ENCODE peak calls at places on chromosome 3, in eight cellular contexts. One of them, this sample, is unnamed.

GRCh38 chr3:52055537-52056351 is 627 bp downstream of the DUSP7 start:
- DNase-seq in OCI-LY7: peak; percentile 76
- DNase-seq in right atrium auricular region: no peak
- DNase-seq in neural progenitor cell: peak; percentile 91
- DNase-seq in heart right ventricle: peak; percentile 34
- DNase-seq in psoas muscle: peak; percentile 46
- DNase-seq in spleen: peak; percentile 93
- DNase-seq in Peyer's patch: peak; percentile 36
- DNase-seq in this sample: no peak

GRCh38 chr3:183220828-183221227 is 32.2 kb upstream of the B3GNT5 start:
- DNase-seq in spleen: no peak
- DNase-seq in psoas muscle: no peak
- DNase-seq in neural progenitor cell: no peak
- DNase-seq in right atrium auricular region: no peak
- DNase-seq in Peyer's patch: no peak
- DNase-seq in OCI-LY7: no peak
- DNase-seq in heart right ventricle: no peak
- DNase-seq in this sample: no peak

GRCh38 chr3:47380026-47380600 is 708 bp upstream of the PTPN23 start:
- DNase-seq in right atrium auricular region: no peak
- DNase-seq in heart right ventricle: peak; percentile 18
- DNase-seq in psoas muscle: no peak
- DNase-seq in neural progenitor cell: no peak
- DNase-seq in Peyer's patch: no peak
- DNase-seq in spleen: no peak
- DNase-seq in OCI-LY7: no peak
- DNase-seq in this sample: no peak

GRCh38 chr3:31695280-31696008 is 162.7 kb downstream of the STT3B start:
- DNase-seq in spleen: no peak
- DNase-seq in psoas muscle: no peak
- DNase-seq in neural progenitor cell: peak; percentile 16
- DNase-seq in OCI-LY7: peak; percentile 33
- DNase-seq in right atrium auricular region: no peak
- DNase-seq in Peyer's patch: no peak
- DNase-seq in heart right ventricle: no peak
- DNase-seq in this sample: no peak

GRCh38 chr3:47008258-47008671 is 28.8 kb downstream of the NBEAL2 start:
- DNase-seq in psoas muscle: no peak
- DNase-seq in heart right ventricle: no peak
- DNase-seq in spleen: peak; percentile 45
- DNase-seq in Peyer's patch: no peak
- DNase-seq in neural progenitor cell: no peak
- DNase-seq in OCI-LY7: no peak
- DNase-seq in right atrium auricular region: no peak
- DNase-seq in this sample: no peak

GRCh38 chr3:196489747-196490146 is 13.8 kb downstream of the RNF168 start:
- DNase-seq in Peyer's patch: no peak
- DNase-seq in spleen: no peak
- DNase-seq in neural progenitor cell: no peak
- DNase-seq in right atrium auricular region: no peak
- DNase-seq in psoas muscle: no peak
- DNase-seq in OCI-LY7: no peak
- DNase-seq in heart right ventricle: no peak
- DNase-seq in this sample: no peak

GRCh38 chr3:14460342-14461005 is 58.1 kb downstream of the SLC6A6 start:
- DNase-seq in neural progenitor cell: no peak
- DNase-seq in OCI-LY7: no peak
- DNase-seq in spleen: no peak
- DNase-seq in heart right ventricle: peak; percentile 83
- DNase-seq in right atrium auricular region: peak; percentile 81
- DNase-seq in Peyer's patch: no peak
- DNase-seq in psoas muscle: peak; percentile 76
- DNase-seq in this sample: peak; percentile 70

GRCh38 chr3:167228135-167228534 is 152.0 kb downstream of the ZBBX start:
- DNase-seq in spleen: no peak
- DNase-seq in Peyer's patch: no peak
- DNase-seq in right atrium auricular region: no peak
- DNase-seq in neural progenitor cell: no peak
- DNase-seq in psoas muscle: no peak
- DNase-seq in OCI-LY7: no peak
- DNase-seq in heart right ventricle: no peak
- DNase-seq in this sample: no peak

GRCh38 chr3:164488893-164489292 is 589.4 kb downstream of the SI start:
- DNase-seq in spleen: no peak
- DNase-seq in heart right ventricle: no peak
- DNase-seq in right atrium auricular region: no peak
- DNase-seq in neural progenitor cell: no peak
- DNase-seq in psoas muscle: no peak
- DNase-seq in OCI-LY7: no peak
- DNase-seq in Peyer's patch: no peak
- DNase-seq in this sample: no peak

GRCh38 chr3:196726788-196727675 is 12.6 kb upstream of the PAK2 start:
- DNase-seq in neural progenitor cell: no peak
- DNase-seq in psoas muscle: no peak
- DNase-seq in OCI-LY7: no peak
- DNase-seq in spleen: no peak
- DNase-seq in Peyer's patch: no peak
- DNase-seq in right atrium auricular region: no peak
- DNase-seq in heart right ventricle: no peak
- DNase-seq in this sample: no peak

GRCh38 chr3:117016359-117016758 is 306.8 kb downstream of the TUSC7 start:
- DNase-seq in right atrium auricular region: no peak
- DNase-seq in spleen: no peak
- DNase-seq in heart right ventricle: no peak
- DNase-seq in neural progenitor cell: peak; percentile 67
- DNase-seq in OCI-LY7: no peak
- DNase-seq in Peyer's patch: no peak
- DNase-seq in psoas muscle: no peak
- DNase-seq in this sample: no peak

GRCh38 chr3:50251220-50251619 is 15.2 kb downstream of the GNAI2 start:
- DNase-seq in neural progenitor cell: no peak
- DNase-seq in OCI-LY7: no peak
- DNase-seq in psoas muscle: no peak
- DNase-seq in right atrium auricular region: peak; percentile 59
- DNase-seq in spleen: no peak
- DNase-seq in Peyer's patch: no peak
- DNase-seq in heart right ventricle: no peak
- DNase-seq in this sample: no peak

GRCh38 chr3:143363276-143363675 is 243.7 kb downstream of the CHST2 start:
- DNase-seq in spleen: no peak
- DNase-seq in neural progenitor cell: no peak
- DNase-seq in heart right ventricle: no peak
- DNase-seq in psoas muscle: no peak
- DNase-seq in right atrium auricular region: no peak
- DNase-seq in OCI-LY7: no peak
- DNase-seq in Peyer's patch: no peak
- DNase-seq in this sample: no peak
- H3K4me3 ChIP-seq in spleen: no peak overlapping the region
- H3K4me3 ChIP-seq in neural progenitor cell: no peak overlapping the region
- H3K4me3 ChIP-seq in heart right ventricle: no peak overlapping the region
- H3K4me3 ChIP-seq in psoas muscle: no peak overlapping the region
- H3K4me3 ChIP-seq in right atrium auricular region: no peak overlapping the region
- H3K4me3 ChIP-seq in OCI-LY7: no peak overlapping the region
- H3K4me3 ChIP-seq in Peyer's patch: no peak overlapping the region
- H3K4me3 ChIP-seq in this sample: no peak overlapping the region

GRCh38 chr3:79368403-79368802 is 399.4 kb downstream of the ROBO1 start:
- DNase-seq in Peyer's patch: no peak
- DNase-seq in OCI-LY7: no peak
- DNase-seq in spleen: no peak
- DNase-seq in heart right ventricle: no peak
- DNase-seq in psoas muscle: no peak
- DNase-seq in right atrium auricular region: no peak
- DNase-seq in neural progenitor cell: no peak
- DNase-seq in this sample: no peak

GRCh38 chr3:79369306-79369705 is 398.5 kb downstream of the ROBO1 start:
- DNase-seq in OCI-LY7: no peak
- DNase-seq in spleen: no peak
- DNase-seq in Peyer's patch: no peak
- DNase-seq in right atrium auricular region: no peak
- DNase-seq in neural progenitor cell: no peak
- DNase-seq in psoas muscle: no peak
- DNase-seq in heart right ventricle: no peak
- DNase-seq in this sample: no peak

GRCh38 chr3:79366414-79366813 is 401.4 kb downstream of the ROBO1 start:
- DNase-seq in heart right ventricle: no peak
- DNase-seq in right atrium auricular region: no peak
- DNase-seq in OCI-LY7: no peak
- DNase-seq in neural progenitor cell: no peak
- DNase-seq in spleen: no peak
- DNase-seq in Peyer's patch: no peak
- DNase-seq in psoas muscle: no peak
- DNase-seq in this sample: no peak

GRCh38 chr3:79367066-79367465 is 400.7 kb downstream of the ROBO1 start:
- DNase-seq in neural progenitor cell: no peak
- DNase-seq in spleen: no peak
- DNase-seq in heart right ventricle: no peak
- DNase-seq in Peyer's patch: no peak
- DNase-seq in right atrium auricular region: no peak
- DNase-seq in OCI-LY7: no peak
- DNase-seq in psoas muscle: no peak
- DNase-seq in this sample: no peak

DNA sequence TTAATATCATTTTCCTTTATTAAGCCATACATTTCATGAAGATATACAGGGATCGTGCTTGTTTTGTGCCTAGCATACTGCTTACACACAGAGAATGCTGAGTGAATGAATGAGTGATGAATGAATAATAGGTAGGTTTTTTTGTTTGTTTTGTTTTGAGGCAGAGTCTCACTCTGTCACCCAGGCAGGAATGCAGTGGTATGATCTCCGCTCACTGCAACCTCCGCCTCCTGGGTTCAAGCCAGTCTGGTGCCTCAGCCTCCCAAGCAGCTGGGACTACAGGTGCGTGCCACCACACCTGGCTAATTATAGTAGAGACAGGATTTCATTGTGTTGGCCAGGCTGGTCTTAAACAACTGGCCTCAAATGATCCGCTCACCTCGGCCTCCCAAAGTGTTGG is 400.0 kb downstream of the ROBO1 start:
- DNase-seq in heart right ventricle: no peak
- DNase-seq in OCI-LY7: no peak
- DNase-seq in neural progenitor cell: no peak
- DNase-seq in spleen: no peak
- DNase-seq in Peyer's patch: no peak
- DNase-seq in right atrium auricular region: no peak
- DNase-seq in psoas muscle: no peak
- DNase-seq in this sample: no peak
- H3K27ac ChIP-seq in heart right ventricle: no peak overlapping the region
- H3K27ac ChIP-seq in OCI-LY7: no peak overlapping the region
- H3K27ac ChIP-seq in neural progenitor cell: no peak overlapping the region
- H3K27ac ChIP-seq in spleen: no peak overlapping the region
- H3K27ac ChIP-seq in Peyer's patch: no peak overlapping the region
- H3K27ac ChIP-seq in right atrium auricular region: no peak overlapping the region
- H3K27ac ChIP-seq in psoas muscle: no peak overlapping the region
- H3K27ac ChIP-seq in this sample: no peak overlapping the region

GRCh38 chr3:20564966-20565365 is 379.0 kb upstream of the SGO1 start:
- DNase-seq in spleen: no peak
- DNase-seq in right atrium auricular region: no peak
- DNase-seq in psoas muscle: no peak
- DNase-seq in Peyer's patch: no peak
- DNase-seq in heart right ventricle: no peak
- DNase-seq in OCI-LY7: no peak
- DNase-seq in neural progenitor cell: no peak
- DNase-seq in this sample: no peak

GRCh38 chr3:20558161-20558560 is 372.2 kb upstream of the SGO1 start:
- DNase-seq in OCI-LY7: no peak
- DNase-seq in right atrium auricular region: no peak
- DNase-seq in heart right ventricle: no peak
- DNase-seq in Peyer's patch: no peak
- DNase-seq in spleen: no peak
- DNase-seq in neural progenitor cell: no peak
- DNase-seq in psoas muscle: no peak
- DNase-seq in this sample: no peak

GRCh38 chr3:20563985-20564384 is 378.0 kb upstream of the SGO1 start:
- DNase-seq in right atrium auricular region: no peak
- DNase-seq in spleen: no peak
- DNase-seq in neural progenitor cell: no peak
- DNase-seq in heart right ventricle: no peak
- DNase-seq in OCI-LY7: no peak
- DNase-seq in Peyer's patch: no peak
- DNase-seq in psoas muscle: no peak
- DNase-seq in this sample: no peak

GRCh38 chr3:20561166-20561565 is 375.2 kb upstream of the SGO1 start:
- DNase-seq in right atrium auricular region: no peak
- DNase-seq in psoas muscle: no peak
- DNase-seq in Peyer's patch: no peak
- DNase-seq in OCI-LY7: no peak
- DNase-seq in neural progenitor cell: no peak
- DNase-seq in spleen: no peak
- DNase-seq in heart right ventricle: no peak
- DNase-seq in this sample: no peak

DNA sequence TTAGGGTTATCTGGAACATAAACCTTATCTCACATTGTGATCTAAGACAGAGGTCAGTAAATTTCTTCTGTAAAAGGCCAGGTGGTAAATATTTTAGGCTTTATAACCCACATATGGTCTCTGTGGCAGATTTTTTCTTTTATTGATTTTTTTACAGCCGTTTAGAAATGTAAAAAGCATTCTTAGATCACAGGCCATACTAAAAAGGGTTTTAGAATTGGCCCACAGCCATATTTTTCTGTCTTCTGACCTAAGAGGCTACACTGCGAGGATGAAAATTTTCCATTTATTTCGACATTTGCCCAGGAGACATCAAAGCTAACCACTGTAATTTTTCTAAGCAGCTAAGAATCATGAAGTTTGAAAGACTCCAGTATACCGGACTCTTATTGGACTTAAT is 377.2 kb upstream of the SGO1 start:
- DNase-seq in psoas muscle: no peak
- DNase-seq in Peyer's patch: no peak
- DNase-seq in OCI-LY7: no peak
- DNase-seq in spleen: no peak
- DNase-seq in neural progenitor cell: no peak
- DNase-seq in heart right ventricle: no peak
- DNase-seq in right atrium auricular region: no peak
- DNase-seq in this sample: no peak
- TF ChIP-seq CTCF in psoas muscle: no peak
- TF ChIP-seq CTCF in Peyer's patch: no peak
- TF ChIP-seq CTCF in OCI-LY7: no peak
- TF ChIP-seq CTCF in spleen: no peak
- TF ChIP-seq CTCF in neural progenitor cell: no peak
- TF ChIP-seq CTCF in heart right ventricle: no peak
- TF ChIP-seq CTCF in right atrium auricular region: no peak
- TF ChIP-seq CTCF in this sample: no peak

DNA sequence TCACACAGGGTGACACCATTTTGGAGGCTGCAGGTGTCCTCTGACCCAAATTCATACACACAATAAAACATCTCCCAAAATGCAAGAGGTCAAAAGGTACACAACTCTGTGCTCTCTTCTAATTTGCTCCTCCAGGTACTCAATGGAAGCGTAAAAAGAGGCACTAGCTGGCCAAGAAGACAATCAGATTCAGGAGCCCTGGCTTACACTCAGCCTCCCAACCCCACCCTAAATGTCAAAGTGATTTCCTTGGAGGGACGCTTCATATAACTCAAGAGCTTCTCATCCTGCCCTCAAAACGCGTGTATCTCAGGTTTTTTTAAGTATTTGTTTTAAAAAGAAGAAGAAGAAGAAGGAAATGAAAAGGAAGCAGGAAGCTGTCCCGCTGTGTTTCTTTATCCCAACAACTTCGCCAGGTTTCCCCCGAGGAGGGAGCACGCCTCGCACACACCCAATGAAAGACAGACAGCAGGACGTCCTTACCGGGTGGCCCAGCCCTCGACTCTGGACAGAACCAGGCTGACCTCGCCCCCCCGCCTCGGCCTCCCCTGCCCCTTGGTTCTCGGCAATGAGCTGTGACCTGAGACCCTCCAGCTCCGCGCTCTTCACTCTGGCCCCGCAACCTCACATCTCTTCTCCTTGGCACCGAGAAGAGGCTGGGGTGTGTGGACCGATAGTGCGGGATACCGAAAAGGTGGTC is 620.7 kb upstream of the ZNF385D start:
- DNase-seq in Peyer's patch: no peak
- DNase-seq in heart right ventricle: no peak
- DNase-seq in spleen: no peak
- DNase-seq in neural progenitor cell: peak; percentile 49
- DNase-seq in OCI-LY7: no peak
- DNase-seq in right atrium auricular region: no peak
- DNase-seq in psoas muscle: no peak
- DNase-seq in this sample: peak; percentile 38
- H3K4me3 ChIP-seq in Peyer's patch: peak overlapping the region; percentile 9
- H3K4me3 ChIP-seq in heart right ventricle: peak overlapping the region; percentile 26
- H3K4me3 ChIP-seq in spleen: no peak overlapping the region
- H3K4me3 ChIP-seq in neural progenitor cell: peak overlapping the region; percentile 54
- H3K4me3 ChIP-seq in OCI-LY7: no peak overlapping the region
- H3K4me3 ChIP-seq in right atrium auricular region: peak overlapping the region; percentile 38
- H3K4me3 ChIP-seq in psoas muscle: peak overlapping the region; percentile 59
- H3K4me3 ChIP-seq in this sample: peak overlapping the region; percentile 19